ENCODE peak calls at places on chromosomes 5 and 9, in five cellular contexts. J is naive thymus-derived CD4-positive, alpha-beta T cell; Z is SK-MEL-5; R is fibroblast of mammary gland; X is T-helper 1 cell. D is an unnamed sample.

GRCh38 chr5:135107101-135107500 is 73.1 kb upstream of the PITX1 start:
- DNase-seq in J (no peak), Z (no peak), R (no peak), X (no peak), D (no peak)

GRCh38 chr9:120877276-120878034 is 467 bp upstream of the PHF19 start:
- DNase-seq in J (peak; percentile 61), Z (peak; percentile 42), R (peak; percentile 50), X (peak; percentile 53), D (peak; percentile 62)

GRCh38 chr5:128135286-128135685 is 51.7 kb downstream of the SLC12A2 start:
- DNase-seq in J (no peak), Z (peak; percentile 88), R (peak; percentile 29), X (no peak), D (no peak)

GRCh38 chr9:135221576-135221950 is 134.1 kb downstream of the OLFM1 start:
- DNase-seq in J (no peak), Z (no peak), R (no peak), X (no peak), D (no peak)

GRCh38 chr5:146193291-146193690 is 10.1 kb upstream of the RBM27 start:
- DNase-seq in J (no peak), Z (no peak), R (no peak), X (no peak), D (no peak)

GRCh38 chr5:179795049-179795862 is 1.5 kb downstream of the LTC4S start:
- DNase-seq in J (no peak), Z (no peak), R (no peak), X (no peak), D (no peak)

GRCh38 chr9:83932001-83932400 is 10.8 kb upstream of the KIF27 start:
- DNase-seq in J (no peak), Z (no peak), R (no peak), X (no peak), D (no peak)

GRCh38 chr5:18305288-18305899 is 671.1 kb downstream of the TAF11L14 start:
- DNase-seq in J (no peak), Z (peak; percentile 74), R (peak; percentile 41), X (no peak), D (peak; percentile 11)

GRCh38 chr5:79518718-79519117 is 4.8 kb upstream of the HOMER1 start:
- DNase-seq in J (no peak), Z (no peak), R (no peak), X (no peak), D (no peak)

GRCh38 chr5:8417316-8418048 is 548.5 kb downstream of the MTRR start:
- DNase-seq in J (no peak), Z (no peak), R (no peak), X (no peak), D (no peak)

GRCh38 chr9:35510745-35511428 is 21.0 kb downstream of the RUSC2 start:
- DNase-seq in J (no peak), Z (no peak), R (peak; percentile 95), X (no peak), D (no peak)

GRCh38 chr5:37569466-37569865 is 190.3 kb downstream of the WDR70 start:
- DNase-seq in J (no peak), Z (no peak), R (no peak), X (no peak), D (no peak)

GRCh38 chr5:142584843-142585242 is 101.0 kb downstream of the FGF1 start:
- DNase-seq in J (no peak), Z (no peak), R (peak; percentile 13), X (no peak), D (no peak)

GRCh38 chr9:135865531-135865930 is 41.8 kb downstream of the CAMSAP1 start:
- DNase-seq in J (no peak), Z (no peak), R (peak; percentile 27), X (no peak), D (no peak)

GRCh38 chr5:62596691-62597090 is 18.1 kb downstream of the LRRC70 start:
- DNase-seq in J (no peak), Z (no peak), R (peak; percentile 10), X (no peak), D (no peak)

GRCh38 chr5:32711693-32712462 is 757 bp downstream of the NPR3 start:
- DNase-seq in J (no peak), Z (no peak), R (peak; percentile 31), X (no peak), D (no peak)

GRCh38 chr5:61159841-61160240 is 2.4 kb downstream of the SMIM15 start:
- DNase-seq in J (no peak), Z (no peak), R (peak; percentile 38), X (no peak), D (no peak)

GRCh38 chr9:133148351-133149129 is 15.2 kb downstream of the GBGT1 start:
- DNase-seq in J (peak; percentile 63), Z (peak; percentile 8), R (peak; percentile 22), X (no peak), D (no peak)

GRCh38 chr9:4138180-4138579 is 161.7 kb downstream of the GLIS3 start:
- DNase-seq in J (no peak), Z (no peak), R (no peak), X (no peak), D (no peak)

GRCh38 chr9:109453210-109453842 is 44.8 kb downstream of the PTPN3 start:
- DNase-seq in J (no peak), Z (no peak), R (no peak), X (no peak), D (no peak)

GRCh38 chr5:89282832-89283510 is 400.0 kb upstream of the MEF2C start:
- DNase-seq in J (no peak), Z (no peak), R (peak; percentile 85), X (no peak), D (no peak)

GRCh38 chr9:114385412-114386181 is 2.2 kb downstream of the AKNA start:
- DNase-seq in J (peak; percentile 87), Z (peak; percentile 89), R (peak; percentile 95), X (peak; percentile 71), D (peak; percentile 80)

GRCh38 chr5:96431376-96432244 is 1.4 kb downstream of the PCSK1 start:
- DNase-seq in J (no peak), Z (peak; percentile 28), R (peak; percentile 95), X (no peak), D (no peak)

GRCh38 chr5:139861021-139861888 is 65.6 kb downstream of the PSD2 start:
- DNase-seq in J (no peak), Z (no peak), R (no peak), X (no peak), D (no peak)

GRCh38 chr5:3656803-3657202 is 61.2 kb downstream of the IRX1 start:
- DNase-seq in J (no peak), Z (no peak), R (no peak), X (no peak), D (no peak)

GRCh38 chr9:25557645-25558300 is 120.5 kb downstream of the TUSC1 start:
- DNase-seq in J (no peak), Z (no peak), R (peak; percentile 3), X (no peak), D (no peak)

GRCh38 chr9:2338770-2339169 is 282.8 kb upstream of the VLDLR start:
- DNase-seq in J (no peak), Z (no peak), R (no peak), X (no peak), D (no peak)

GRCh38 chr5:67361932-67362729 is 165.5 kb upstream of the CD180 start:
- DNase-seq in J (no peak), Z (no peak), R (peak; percentile 60), X (no peak), D (no peak)

GRCh38 chr9:133452562-133452961 is 7.2 kb upstream of the CACFD1 start:
- DNase-seq in J (no peak), Z (no peak), R (no peak), X (no peak), D (no peak)

GRCh38 chr9:134602547-134603362 is 38.8 kb upstream of the COL5A1 start:
- DNase-seq in J (no peak), Z (no peak), R (peak; percentile 94), X (no peak), D (no peak)

GRCh38 chr5:172211676-172212075 is 17.7 kb downstream of the EFCAB9 start:
- DNase-seq in J (no peak), Z (no peak), R (no peak), X (no peak), D (no peak)

GRCh38 chr5:35338169-35338476 is 107.8 kb upstream of the PRLR start:
- DNase-seq in J (no peak), Z (no peak), R (no peak), X (no peak), D (no peak)

GRCh38 chr5:153496835-153497234 is 6.4 kb downstream of the GRIA1 start:
- DNase-seq in J (no peak), Z (peak; percentile 42), R (peak; percentile 56), X (no peak), D (no peak)

GRCh38 chr9:35972093-35972492 is 14.1 kb upstream of the OR2S2 start:
- DNase-seq in J (peak; percentile 20), Z (no peak), R (no peak), X (no peak), D (no peak)

GRCh38 chr5:158013303-158013702 is 154.4 kb upstream of the CLINT1 start:
- DNase-seq in J (no peak), Z (no peak), R (no peak), X (no peak), D (no peak)

GRCh38 chr5:126070481-126070880 is 352.7 kb upstream of the GRAMD2B start:
- DNase-seq in J (no peak), Z (no peak), R (peak; percentile 21), X (no peak), D (no peak)

GRCh38 chr9:89247431-89248370 is 63.3 kb upstream of the CKS2 start:
- DNase-seq in J (no peak), Z (no peak), R (no peak), X (no peak), D (no peak)

D was measured in putamen.